ENCODE peak calls at places on chromosomes 4 and X, in seven cellular contexts. Y, U, L, X, F, V and M are unnamed samples.

GRCh38 chr4:86640469-86640868 is 46.4 kb downstream of the PTPN13 start:
- DNase-seq in Y (no peak), U (no peak), L (no peak), X (no peak), F (peak), V (peak), M (no peak)

GRCh38 chrX:133580630-133581029 is 165.3 kb upstream of the GPC4 start:
- DNase-seq in Y (no peak), U (no peak), L (no peak), X (no peak), F (peak), V (peak), M (no peak)

GRCh38 chrX:123331349-123331748 is 147.3 kb downstream of the GRIA3 start:
- DNase-seq in Y (no peak), U (no peak), L (no peak), X (no peak), F (no peak), V (no peak), M (no peak)

GRCh38 chr4:27921236-27921635 is 1060.6 kb downstream of the STIM2 start:
- DNase-seq in Y (no peak), U (no peak), L (no peak), X (no peak), F (peak), V (peak), M (no peak)

GRCh38 chr4:11367371-11367770 is 61.3 kb downstream of the HS3ST1 start:
- DNase-seq in Y (peak), U (peak), L (no peak), X (peak), F (peak), V (peak), M (no peak)

GRCh38 chr4:173432430-173432829 is 33.5 kb upstream of the SCRG1 start:
- DNase-seq in Y (no peak), U (no peak), L (no peak), X (no peak), F (no peak), V (no peak), M (no peak)

GRCh38 chr4:124854968-124855367 is 142.4 kb upstream of the ANKRD50 start:
- DNase-seq in Y (no peak), U (no peak), L (peak), X (no peak), F (peak), V (peak), M (peak)

GRCh38 chrX:67563469-67564448 is 19.9 kb downstream of the AR start:
- DNase-seq in Y (no peak), U (no peak), L (no peak), X (no peak), F (no peak), V (no peak), M (no peak)

GRCh38 chr4:153218961-153219360 is 14.7 kb downstream of the TRIM2 start:
- DNase-seq in Y (no peak), U (no peak), L (no peak), X (no peak), F (no peak), V (peak), M (no peak)

GRCh38 chr4:138426751-138427150 is 184.6 kb upstream of the SLC7A11 start:
- DNase-seq in Y (no peak), U (no peak), L (no peak), X (no peak), F (no peak), V (no peak), M (no peak)

GRCh38 chr4:48058620-48059530 is 42.3 kb downstream of the NIPAL1 start:
- DNase-seq in Y (no peak), U (no peak), L (no peak), X (no peak), F (no peak), V (no peak), M (no peak)

GRCh38 chr4:151864068-151864467 is 103.3 kb upstream of the GATB start:
- DNase-seq in Y (no peak), U (no peak), L (no peak), X (no peak), F (no peak), V (no peak), M (no peak)

GRCh38 chrX:17484592-17484991 is 109.6 kb downstream of the NHS start:
- DNase-seq in Y (no peak), U (no peak), L (no peak), X (no peak), F (no peak), V (no peak), M (no peak)

GRCh38 chrX:123422875-123423274 is 238.8 kb downstream of the GRIA3 start:
- DNase-seq in Y (no peak), U (peak), L (no peak), X (no peak), F (peak), V (peak), M (no peak)

GRCh38 chrX:120549483-120550452 is 11.0 kb downstream of the CUL4B start:
- DNase-seq in Y (no peak), U (no peak), L (no peak), X (no peak), F (peak), V (peak), M (no peak)

GRCh38 chr4:16443504-16444088 is 217.3 kb upstream of the TAPT1 start:
- DNase-seq in Y (no peak), U (peak), L (peak), X (no peak), F (peak), V (peak), M (peak)

GRCh38 chr4:54228563-54229501 is at the start of gene PDGFRA:
- DNase-seq in Y (peak), U (peak), L (no peak), X (no peak), F (no peak), V (no peak), M (no peak)

GRCh38 chr4:20480161-20480947 is 219.9 kb upstream of the PACRGL start:
- DNase-seq in Y (no peak), U (no peak), L (no peak), X (no peak), F (no peak), V (no peak), M (no peak)

GRCh38 chr4:36812153-36812552 is 432.4 kb upstream of the NWD2 start:
- DNase-seq in Y (no peak), U (no peak), L (no peak), X (no peak), F (no peak), V (no peak), M (no peak)

GRCh38 chr4:107035711-107036601 is at the start of gene DKK2:
- DNase-seq in Y (peak), U (peak), L (peak), X (no peak), F (peak), V (peak), M (peak)

GRCh38 chr4:74444891-74445642 is at the start of gene AREG:
- DNase-seq in Y (peak), U (peak), L (peak), X (no peak), F (peak), V (peak), M (peak)

GRCh38 chrX:18426004-18426320 is 554 bp downstream of the CDKL5 start:
- DNase-seq in Y (no peak), U (no peak), L (no peak), X (no peak), F (no peak), V (no peak), M (peak)

GRCh38 chrX:102546818-102547493 is 30.4 kb upstream of the TMSB15A start:
- DNase-seq in Y (no peak), U (peak), L (peak), X (no peak), F (no peak), V (no peak), M (peak)

GRCh38 chrX:77014655-77015377 is 432.4 kb upstream of the FGF16 start:
- DNase-seq in Y (no peak), U (peak), L (no peak), X (peak), F (no peak), V (no peak), M (no peak)

GRCh38 chrX:13167444-13168207 is 123.2 kb upstream of the FAM9C start:
- DNase-seq in Y (no peak), U (peak), L (peak), X (no peak), F (peak), V (peak), M (peak)

GRCh38 chrX:123728001-123728400 is 4.9 kb downstream of the THOC2 start:
- DNase-seq in Y (no peak), U (no peak), L (no peak), X (no peak), F (no peak), V (peak), M (no peak)

GRCh38 chr4:88610771-88611170 is 18.5 kb downstream of the HERC3 start:
- DNase-seq in Y (no peak), U (no peak), L (no peak), X (no peak), F (peak), V (no peak), M (no peak)

GRCh38 chrX:20461576-20461975 is 194.9 kb upstream of the RPS6KA3 start:
- DNase-seq in Y (no peak), U (no peak), L (no peak), X (no peak), F (peak), V (peak), M (no peak)

GRCh38 chrX:20463296-20464075 is 196.8 kb upstream of the RPS6KA3 start:
- DNase-seq in Y (no peak), U (no peak), L (no peak), X (no peak), F (no peak), V (no peak), M (no peak)

GRCh38 chrX:20455001-20455400 is 188.3 kb upstream of the RPS6KA3 start:
- DNase-seq in Y (no peak), U (no peak), L (no peak), X (no peak), F (peak), V (no peak), M (no peak)

GRCh38 chrX:20456971-20457370 is 190.3 kb upstream of the RPS6KA3 start:
- DNase-seq in Y (no peak), U (no peak), L (no peak), X (no peak), F (no peak), V (no peak), M (no peak)

GRCh38 chrX:20459410-20460350 is 193.0 kb upstream of the RPS6KA3 start:
- DNase-seq in Y (no peak), U (no peak), L (no peak), X (no peak), F (no peak), V (no peak), M (no peak)
- TF ChIP-seq CTCF in Y (no peak), U (no peak), L (no peak), X (no peak), F (no peak), V (no peak), M (no peak)

GRCh38 chrX:151153086-151153485 is 23.3 kb upstream of the GPR50 start:
- DNase-seq in Y (no peak), U (peak), L (no peak), X (no peak), F (peak), V (peak), M (no peak)
- TF ChIP-seq CTCF in Y (no peak), U (peak), L (no peak), X (no peak), F (no peak), V (no peak), M (no peak)

GRCh38 chr4:146040623-146041022 is 102.0 kb upstream of the ZNF827 start:
- DNase-seq in Y (no peak), U (no peak), L (no peak), X (no peak), F (no peak), V (no peak), M (no peak)
- TF ChIP-seq CTCF in Y (no peak), U (no peak), L (no peak), X (no peak), F (no peak), V (no peak), M (no peak)

DNA sequence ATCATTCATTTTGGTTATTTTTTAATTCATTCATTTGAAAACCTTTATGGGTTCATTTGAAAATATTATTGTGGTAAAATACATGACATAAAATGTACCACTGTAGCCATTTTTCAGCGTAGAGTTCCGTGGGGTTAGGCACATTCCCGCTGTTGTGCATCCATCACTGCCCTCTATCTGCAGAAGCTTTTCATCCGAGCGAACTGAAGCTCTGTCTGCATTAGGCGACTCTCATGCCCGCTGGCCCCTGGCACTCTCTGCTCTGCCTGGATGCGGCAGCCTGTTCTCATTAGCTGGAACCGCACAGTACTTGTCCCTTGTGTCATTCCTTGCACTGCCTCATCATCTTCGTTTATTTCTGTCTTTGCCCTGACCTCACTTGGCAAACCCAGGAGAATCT is 17.5 kb downstream of the CFAP99 start:
- DNase-seq in Y (no peak), U (no peak), L (no peak), X (no peak), F (no peak), V (no peak), M (no peak)
- TF ChIP-seq CTCF in Y (no peak), U (no peak), L (no peak), X (peak), F (no peak), V (no peak), M (no peak)